ENCODE peak calls at places on chromosomes 4 and X, in six cellular contexts. B, L, I, Z, N and J are unnamed samples.

GRCh38 chrX:68420559-68420958 is 12.7 kb downstream of the OPHN1 start:
- DNase-seq in B (no peak), L (no peak), I (no peak), Z (no peak), N (no peak), J (no peak)

GRCh38 chr4:82898322-82899243 is 2.0 kb upstream of the THAP9 start:
- DNase-seq in B (no peak), L (no peak), I (peak), Z (no peak), N (no peak), J (no peak)

GRCh38 chr4:142091691-142092182 is 455.4 kb downstream of the IL15 start:
- DNase-seq in B (peak), L (no peak), I (no peak), Z (no peak), N (no peak), J (no peak)

GRCh38 chrX:94676285-94676684 is 1002.3 kb downstream of the FAM133A start:
- DNase-seq in B (no peak), L (no peak), I (no peak), Z (no peak), N (no peak), J (no peak)

GRCh38 chrX:65690057-65690855 is 22.8 kb downstream of the MSN start:
- DNase-seq in B (no peak), L (no peak), I (no peak), Z (no peak), N (no peak), J (no peak)

GRCh38 chr4:81454498-81454897 is 17.2 kb downstream of the RASGEF1B start:
- DNase-seq in B (no peak), L (no peak), I (peak), Z (no peak), N (no peak), J (no peak)

GRCh38 chr4:140427919-140428471 is 547 bp upstream of the CLGN start:
- DNase-seq in B (peak), L (no peak), I (no peak), Z (peak), N (no peak), J (no peak)

GRCh38 chr4:74218201-74218600 is 60.3 kb downstream of the MTHFD2L start:
- DNase-seq in B (no peak), L (no peak), I (no peak), Z (no peak), N (no peak), J (no peak)

GRCh38 chrX:77493677-77494553 is 46.7 kb downstream of the FGF16 start:
- DNase-seq in B (no peak), L (peak), I (peak), Z (peak), N (no peak), J (peak)

GRCh38 chr4:126708716-126709115 is 924.0 kb upstream of the INTU start:
- DNase-seq in B (no peak), L (no peak), I (no peak), Z (no peak), N (no peak), J (no peak)

GRCh38 chrX:130805906-130806305 is 97.1 kb downstream of the ENOX2 start:
- DNase-seq in B (no peak), L (no peak), I (no peak), Z (no peak), N (no peak), J (no peak)

GRCh38 chr4:73822389-73822788 is 14.1 kb upstream of the CXCL6 start:
- DNase-seq in B (peak), L (no peak), I (no peak), Z (no peak), N (no peak), J (no peak)

GRCh38 chr4:93092765-93093164 is 735.8 kb upstream of the ATOH1 start:
- DNase-seq in B (no peak), L (no peak), I (no peak), Z (no peak), N (no peak), J (no peak)

GRCh38 chr4:106717094-106717493 is 319.0 kb downstream of the DKK2 start:
- DNase-seq in B (no peak), L (no peak), I (no peak), Z (no peak), N (no peak), J (no peak)

GRCh38 chrX:85859426-85859825 is 187.9 kb downstream of the CHM start:
- DNase-seq in B (no peak), L (no peak), I (no peak), Z (no peak), N (no peak), J (no peak)

GRCh38 chrX:130848763-130849162 is 54.2 kb downstream of the ENOX2 start:
- DNase-seq in B (no peak), L (no peak), I (no peak), Z (no peak), N (no peak), J (no peak)

GRCh38 chrX:26008691-26009090 is 129.5 kb upstream of the MAGEB18 start:
- DNase-seq in B (no peak), L (no peak), I (no peak), Z (no peak), N (no peak), J (no peak)

GRCh38 chrX:130108647-130109428 is 1.5 kb downstream of the ELF4 start:
- DNase-seq in B (no peak), L (no peak), I (peak), Z (peak), N (no peak), J (peak)

DNA sequence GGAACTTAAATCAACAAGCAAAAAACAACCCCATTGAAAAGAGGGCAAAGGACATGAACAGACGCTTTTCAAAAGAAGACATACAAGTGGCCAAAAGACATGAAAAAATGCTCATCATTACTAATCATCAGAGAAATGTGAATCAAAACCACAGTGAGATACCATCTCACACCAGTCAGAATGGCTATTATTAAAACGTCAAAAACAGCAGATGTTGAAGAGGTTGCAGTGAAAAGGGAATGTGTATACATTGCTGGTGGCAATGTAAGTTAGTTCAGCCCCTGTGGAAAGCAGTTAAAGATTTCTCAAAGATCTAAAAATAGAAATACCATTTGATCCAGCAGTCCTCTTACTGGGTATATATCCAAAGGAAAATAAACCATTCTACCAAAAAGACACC is 22.6 kb downstream of the RTL9 start:
- DNase-seq in B (no peak), L (no peak), I (no peak), Z (no peak), N (no peak), J (no peak)
- TF ChIP-seq ATF3 in B (no peak), L (no peak), I (no peak), Z (no peak), N (no peak), J (no peak)

GRCh38 chr4:91837608-91838029 is 466.1 kb upstream of the GRID2 start:
- DNase-seq in B (no peak), L (no peak), I (no peak), Z (no peak), N (no peak), J (no peak)
- TF ChIP-seq ATF3 in B (no peak), L (no peak), I (no peak), Z (no peak), N (no peak), J (no peak)

GRCh38 chr4:183617075-183617474 is 41.9 kb downstream of the RWDD4 start:
- DNase-seq in B (no peak), L (no peak), I (no peak), Z (no peak), N (no peak), J (no peak)
- TF ChIP-seq ATF3 in B (no peak), L (no peak), I (no peak), Z (no peak), N (no peak), J (no peak)

GRCh38 chrX:6227445-6227820 is 1.2 kb downstream of the NLGN4X start:
- DNase-seq in B (no peak), L (no peak), I (no peak), Z (no peak), N (no peak), J (peak)
- TF ChIP-seq ATF3 in B (no peak), L (no peak), I (no peak), Z (no peak), N (no peak), J (no peak)

DNA sequence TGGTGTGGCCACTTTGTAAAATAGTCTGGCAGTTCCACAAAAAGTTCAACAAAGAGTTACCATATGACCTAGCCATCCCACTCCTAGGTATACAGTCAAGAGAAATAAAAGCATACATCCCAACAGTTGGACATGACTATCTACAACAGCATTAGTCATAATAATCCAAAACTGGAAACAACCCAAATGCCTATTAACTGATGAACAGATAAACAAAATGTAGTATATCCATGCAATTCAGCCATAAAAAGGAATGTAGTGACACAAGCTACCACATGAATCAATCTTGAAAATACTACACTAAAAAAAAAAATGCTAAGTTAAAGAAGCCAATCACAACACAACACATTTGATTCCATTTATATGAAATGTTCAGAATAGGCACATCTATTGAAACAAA is 16.1 kb downstream of the MED14 start:
- DNase-seq in B (no peak), L (no peak), I (no peak), Z (no peak), N (no peak), J (no peak)
- TF ChIP-seq ATF3 in B (no peak), L (no peak), I (no peak), Z (no peak), N (no peak), J (no peak)

GRCh38 chrX:51395474-51395806 is 62.8 kb downstream of the NUDT10 start:
- DNase-seq in B (no peak), L (no peak), I (no peak), Z (no peak), N (no peak), J (no peak)

DNA sequence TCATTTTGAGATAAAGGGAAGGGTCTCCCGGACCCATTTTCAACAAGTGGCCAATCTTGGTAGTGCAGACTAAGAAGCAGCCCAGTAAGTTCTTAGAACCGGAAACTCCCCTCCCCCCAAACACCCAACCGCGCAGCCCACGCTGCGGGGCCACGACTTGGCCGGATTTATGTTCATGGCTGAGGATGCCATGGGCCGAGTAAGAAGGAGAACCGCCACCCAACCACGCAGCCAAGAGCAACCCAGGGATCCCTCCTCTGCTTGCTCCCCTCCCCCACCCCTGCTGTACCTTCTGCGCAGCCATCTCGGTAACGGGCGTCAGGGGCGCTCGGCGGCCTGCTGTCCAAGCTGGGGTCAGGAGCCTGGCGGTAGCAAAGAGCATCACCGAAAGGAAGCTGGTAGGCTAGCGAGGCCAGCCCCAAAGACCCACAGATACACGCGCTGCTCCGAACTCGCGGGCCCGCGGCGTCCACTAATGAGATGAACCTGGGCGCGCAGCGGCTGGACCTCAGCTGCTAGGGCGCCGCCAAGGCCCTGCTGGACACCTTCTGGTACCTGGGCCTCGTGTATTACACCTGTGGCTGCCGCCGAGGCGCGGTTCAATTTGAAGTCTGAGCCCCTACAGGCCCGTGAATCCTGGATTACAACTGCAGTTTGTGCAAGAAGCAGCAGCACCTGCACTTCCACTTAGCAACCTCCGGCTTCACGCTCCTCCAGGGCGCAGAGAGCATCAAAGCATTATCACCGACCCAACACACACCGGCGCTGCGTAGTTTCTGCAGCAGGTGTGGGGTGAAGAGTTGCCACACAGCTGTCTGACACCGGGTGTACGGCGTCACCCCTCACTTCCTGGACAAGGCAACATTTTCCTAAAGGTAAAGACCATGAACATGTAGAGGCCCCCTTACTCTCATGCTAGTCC is 63.4 kb downstream of the NUDT10 start:
- DNase-seq in B (no peak), L (no peak), I (peak), Z (no peak), N (no peak), J (peak)
- TF ChIP-seq ATF3 in B (no peak), L (no peak), I (no peak), Z (no peak), N (no peak), J (no peak)

GRCh38 chr4:47936336-47936735 is 22.0 kb upstream of the NFXL1 start:
- DNase-seq in B (no peak), L (no peak), I (no peak), Z (no peak), N (no peak), J (no peak)

GRCh38 chr4:47929682-47930201 is 15.4 kb upstream of the NFXL1 start:
- DNase-seq in B (no peak), L (no peak), I (no peak), Z (no peak), N (no peak), J (no peak)

GRCh38 chr4:47930971-47931804 is 16.8 kb upstream of the NFXL1 start:
- DNase-seq in B (no peak), L (no peak), I (no peak), Z (no peak), N (no peak), J (no peak)

GRCh38 chr4:47939456-47939855 is 25.1 kb upstream of the NFXL1 start:
- DNase-seq in B (no peak), L (no peak), I (no peak), Z (no peak), N (no peak), J (no peak)

GRCh38 chr4:47933798-47934197 is 19.4 kb upstream of the NFXL1 start:
- DNase-seq in B (no peak), L (no peak), I (peak), Z (peak), N (no peak), J (no peak)
- TF ChIP-seq ATF3 in B (no peak), L (no peak), I (no peak), Z (no peak), N (no peak), J (no peak)

GRCh38 chr4:84579410-84579791 is 3.5 kb upstream of the CDS1 start:
- DNase-seq in B (no peak), L (no peak), I (no peak), Z (no peak), N (no peak), J (peak)

GRCh38 chr4:84578540-84579409 is 4.2 kb upstream of the CDS1 start:
- DNase-seq in B (peak), L (no peak), I (peak), Z (peak), N (no peak), J (peak)

GRCh38 chr4:84573335-84573734 is 9.6 kb upstream of the CDS1 start:
- DNase-seq in B (no peak), L (no peak), I (no peak), Z (no peak), N (no peak), J (no peak)

GRCh38 chr4:84569009-84569408 is 13.9 kb upstream of the CDS1 start:
- DNase-seq in B (no peak), L (no peak), I (no peak), Z (no peak), N (no peak), J (no peak)

DNA sequence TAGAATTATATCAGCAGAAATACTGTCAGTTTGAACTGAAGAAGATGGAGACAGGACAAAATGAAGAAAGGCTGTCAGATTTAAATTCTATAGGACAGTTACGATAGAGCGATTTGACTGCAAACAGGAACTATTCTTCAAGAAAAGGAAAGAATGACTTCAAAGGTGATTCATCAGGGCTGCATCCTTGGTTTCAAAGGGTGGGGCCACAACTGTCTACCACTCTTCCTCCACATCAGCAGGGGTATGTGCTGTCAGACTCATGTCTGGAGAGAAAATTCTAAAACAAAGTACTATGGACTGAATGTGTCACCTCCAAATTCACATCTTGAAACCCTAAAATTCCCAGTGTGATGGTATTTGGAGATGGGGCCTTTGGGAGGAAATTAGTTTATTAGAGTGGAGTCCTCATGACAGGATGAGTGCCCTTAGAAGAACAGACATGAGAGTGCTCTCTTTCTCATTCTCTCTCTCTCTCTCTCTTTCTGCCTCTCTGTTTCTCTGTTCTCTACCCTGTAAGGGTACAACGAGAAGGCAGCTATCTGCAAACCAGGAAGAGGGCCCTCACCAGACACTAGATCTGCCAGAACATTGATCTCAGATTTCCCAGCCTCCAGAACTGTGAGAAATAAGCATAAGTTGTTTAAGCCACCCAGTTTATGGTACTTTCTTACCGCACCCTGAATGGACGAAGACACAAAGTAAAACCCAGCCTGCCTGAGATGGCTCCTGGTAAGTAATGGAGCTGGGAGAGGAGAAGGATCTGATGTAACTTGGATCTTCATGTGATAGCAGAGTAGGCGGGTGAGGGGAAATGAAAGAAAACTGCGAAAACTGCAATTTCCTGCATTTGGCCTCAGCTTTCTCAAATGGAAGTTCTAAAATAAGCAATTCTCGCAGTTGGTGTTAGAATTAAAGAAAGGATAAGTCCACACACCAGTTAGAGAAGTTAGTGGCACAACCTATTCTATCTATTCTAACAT is 8.9 kb upstream of the CDS1 start:
- DNase-seq in B (no peak), L (no peak), I (no peak), Z (no peak), N (no peak), J (no peak)
- TF ChIP-seq ATF3 in B (no peak), L (no peak), I (no peak), Z (no peak), N (no peak), J (no peak)